ENCODE peak calls at places on chromosomes 3 and 15, in seven cellular contexts. One of them, this sample, is unnamed.

GRCh38 chr3:57827757-57828156 is 71.6 kb downstream of the SLMAP start:
- DNase-seq in H9: no peak
- DNase-seq in neuronal stem cell: no peak
- DNase-seq in IMR-90: no peak
- DNase-seq in mesenchymal stem cell: no peak
- DNase-seq in trophoblast cell: no peak
- DNase-seq in mesendoderm: no peak
- DNase-seq in this sample: no peak

GRCh38 chr3:149299938-149300791 is 33.3 kb downstream of the TM4SF18 start:
- DNase-seq in mesenchymal stem cell: peak; percentile 97
- DNase-seq in trophoblast cell: peak; percentile 68
- DNase-seq in IMR-90: peak; percentile 97
- DNase-seq in H9: no peak
- DNase-seq in mesendoderm: peak; percentile 71
- DNase-seq in neuronal stem cell: no peak
- DNase-seq in this sample: no peak

GRCh38 chr15:84638103-84638502 is 16.0 kb downstream of the WDR73 start:
- DNase-seq in trophoblast cell: no peak
- DNase-seq in mesendoderm: peak; percentile 82
- DNase-seq in IMR-90: peak; percentile 22
- DNase-seq in mesenchymal stem cell: no peak
- DNase-seq in neuronal stem cell: no peak
- DNase-seq in H9: peak; percentile 55
- DNase-seq in this sample: no peak

GRCh38 chr15:88120021-88120420 is 136.5 kb downstream of the NTRK3 start:
- DNase-seq in mesendoderm: no peak
- DNase-seq in H9: no peak
- DNase-seq in mesenchymal stem cell: no peak
- DNase-seq in IMR-90: no peak
- DNase-seq in neuronal stem cell: no peak
- DNase-seq in trophoblast cell: no peak
- DNase-seq in this sample: no peak

GRCh38 chr3:20147374-20147773 is 38.6 kb downstream of the SGO1 start:
- DNase-seq in mesendoderm: no peak
- DNase-seq in neuronal stem cell: no peak
- DNase-seq in IMR-90: no peak
- DNase-seq in trophoblast cell: no peak
- DNase-seq in H9: no peak
- DNase-seq in mesenchymal stem cell: no peak
- DNase-seq in this sample: no peak

GRCh38 chr3:111538687-111539086 is 3.3 kb upstream of the CD96 start:
- DNase-seq in trophoblast cell: no peak
- DNase-seq in neuronal stem cell: no peak
- DNase-seq in IMR-90: peak; percentile 72
- DNase-seq in H9: no peak
- DNase-seq in mesenchymal stem cell: peak; percentile 89
- DNase-seq in mesendoderm: no peak
- DNase-seq in this sample: no peak

GRCh38 chr3:18127864-18128185 is 297.3 kb downstream of the SATB1 start:
- DNase-seq in mesenchymal stem cell: no peak
- DNase-seq in mesendoderm: no peak
- DNase-seq in trophoblast cell: no peak
- DNase-seq in neuronal stem cell: no peak
- DNase-seq in H9: no peak
- DNase-seq in IMR-90: no peak
- DNase-seq in this sample: no peak

GRCh38 chr15:64461577-64462162 is 1.3 kb downstream of the ZNF609 start:
- DNase-seq in IMR-90: peak; percentile 27
- DNase-seq in H9: peak; percentile 34
- DNase-seq in mesendoderm: peak; percentile 90
- DNase-seq in mesenchymal stem cell: no peak
- DNase-seq in trophoblast cell: no peak
- DNase-seq in neuronal stem cell: peak; percentile 64
- DNase-seq in this sample: no peak

GRCh38 chr15:99542828-99543227 is 23.0 kb upstream of the MEF2A start:
- DNase-seq in trophoblast cell: no peak
- DNase-seq in neuronal stem cell: no peak
- DNase-seq in mesendoderm: no peak
- DNase-seq in IMR-90: peak; percentile 58
- DNase-seq in H9: no peak
- DNase-seq in mesenchymal stem cell: no peak
- DNase-seq in this sample: no peak

GRCh38 chr3:53140575-53141467 is 10.6 kb upstream of the RFT1 start:
- DNase-seq in H9: no peak
- DNase-seq in IMR-90: peak; percentile 81
- DNase-seq in trophoblast cell: peak; percentile 22
- DNase-seq in neuronal stem cell: no peak
- DNase-seq in mesenchymal stem cell: peak; percentile 52
- DNase-seq in mesendoderm: peak; percentile 32
- DNase-seq in this sample: no peak

GRCh38 chr3:48215466-48215865 is 7.8 kb upstream of the CAMP start:
- DNase-seq in IMR-90: peak; percentile 20
- DNase-seq in mesenchymal stem cell: peak; percentile 65
- DNase-seq in trophoblast cell: no peak
- DNase-seq in mesendoderm: no peak
- DNase-seq in H9: no peak
- DNase-seq in neuronal stem cell: no peak
- DNase-seq in this sample: no peak

GRCh38 chr15:101489236-101489632 is 273 bp downstream of the PCSK6 start:
- DNase-seq in IMR-90: no peak
- DNase-seq in H9: no peak
- DNase-seq in mesendoderm: peak; percentile 67
- DNase-seq in neuronal stem cell: no peak
- DNase-seq in mesenchymal stem cell: no peak
- DNase-seq in trophoblast cell: peak; percentile 47
- DNase-seq in this sample: peak; percentile 59

GRCh38 chr15:70512772-70513362 is 250.5 kb downstream of the UACA start:
- DNase-seq in mesenchymal stem cell: peak; percentile 40
- DNase-seq in IMR-90: peak; percentile 51
- DNase-seq in H9: peak; percentile 87
- DNase-seq in neuronal stem cell: no peak
- DNase-seq in trophoblast cell: peak; percentile 74
- DNase-seq in mesendoderm: peak; percentile 88
- DNase-seq in this sample: peak; percentile 53

GRCh38 chr15:58452775-58453174 is 21.0 kb downstream of the LIPC start:
- DNase-seq in neuronal stem cell: no peak
- DNase-seq in mesenchymal stem cell: no peak
- DNase-seq in IMR-90: no peak
- DNase-seq in trophoblast cell: no peak
- DNase-seq in H9: no peak
- DNase-seq in mesendoderm: no peak
- DNase-seq in this sample: no peak

GRCh38 chr3:52897130-52898109 is at the start of gene STIMATE:
- DNase-seq in IMR-90: peak; percentile 73
- DNase-seq in trophoblast cell: peak; percentile 92
- DNase-seq in mesenchymal stem cell: peak; percentile 81
- DNase-seq in mesendoderm: peak; percentile 88
- DNase-seq in neuronal stem cell: peak; percentile 74
- DNase-seq in H9: peak; percentile 92
- DNase-seq in this sample: peak; percentile 91

GRCh38 chr3:181901626-181902025 is 189.9 kb downstream of the SOX2 start:
- DNase-seq in trophoblast cell: no peak
- DNase-seq in mesenchymal stem cell: no peak
- DNase-seq in mesendoderm: no peak
- DNase-seq in IMR-90: no peak
- DNase-seq in neuronal stem cell: no peak
- DNase-seq in H9: no peak
- DNase-seq in this sample: no peak

GRCh38 chr3:120177907-120178306 is 83.7 kb upstream of the GSK3B start:
- DNase-seq in IMR-90: no peak
- DNase-seq in mesendoderm: peak; percentile 87
- DNase-seq in trophoblast cell: no peak
- DNase-seq in mesenchymal stem cell: peak; percentile 48
- DNase-seq in neuronal stem cell: no peak
- DNase-seq in H9: peak; percentile 58
- DNase-seq in this sample: no peak

GRCh38 chr3:44208568-44208967 is 33.1 kb upstream of the TOPAZ1 start:
- DNase-seq in neuronal stem cell: no peak
- DNase-seq in mesendoderm: no peak
- DNase-seq in mesenchymal stem cell: no peak
- DNase-seq in IMR-90: no peak
- DNase-seq in trophoblast cell: no peak
- DNase-seq in H9: no peak
- DNase-seq in this sample: no peak

GRCh38 chr15:37764733-37765191 is 169.7 kb upstream of the TMCO5A start:
- DNase-seq in mesenchymal stem cell: peak; percentile 58
- DNase-seq in H9: no peak
- DNase-seq in IMR-90: peak; percentile 74
- DNase-seq in trophoblast cell: no peak
- DNase-seq in mesendoderm: peak; percentile 69
- DNase-seq in neuronal stem cell: no peak
- DNase-seq in this sample: no peak

GRCh38 chr3:3127432-3128010 is 781 bp downstream of the TRNT1 start:
- DNase-seq in neuronal stem cell: no peak
- DNase-seq in mesenchymal stem cell: peak; percentile 31
- DNase-seq in IMR-90: peak; percentile 11
- DNase-seq in H9: no peak
- DNase-seq in trophoblast cell: no peak
- DNase-seq in mesendoderm: peak; percentile 38
- DNase-seq in this sample: no peak

GRCh38 chr15:81360491-81360890 is 13.5 kb downstream of the TMC3 start:
- DNase-seq in neuronal stem cell: no peak
- DNase-seq in trophoblast cell: no peak
- DNase-seq in mesenchymal stem cell: no peak
- DNase-seq in H9: no peak
- DNase-seq in IMR-90: no peak
- DNase-seq in mesendoderm: no peak
- DNase-seq in this sample: no peak

GRCh38 chr3:53715815-53716483 is 130.3 kb downstream of the CHDH start:
- DNase-seq in trophoblast cell: no peak
- DNase-seq in H9: no peak
- DNase-seq in neuronal stem cell: no peak
- DNase-seq in IMR-90: no peak
- DNase-seq in mesendoderm: peak; percentile 26
- DNase-seq in mesenchymal stem cell: no peak
- DNase-seq in this sample: no peak

GRCh38 chr3:46706771-46707582 is 5.8 kb downstream of the TMIE start:
- DNase-seq in neuronal stem cell: no peak
- DNase-seq in IMR-90: no peak
- DNase-seq in mesendoderm: no peak
- DNase-seq in trophoblast cell: no peak
- DNase-seq in H9: no peak
- DNase-seq in mesenchymal stem cell: no peak
- DNase-seq in this sample: no peak

GRCh38 chr3:80682951-80683350 is 915.2 kb upstream of the ROBO1 start:
- DNase-seq in trophoblast cell: no peak
- DNase-seq in IMR-90: no peak
- DNase-seq in mesendoderm: no peak
- DNase-seq in mesenchymal stem cell: no peak
- DNase-seq in neuronal stem cell: no peak
- DNase-seq in H9: no peak
- DNase-seq in this sample: no peak

GRCh38 chr3:80676869-80677268 is 909.1 kb upstream of the ROBO1 start:
- DNase-seq in neuronal stem cell: no peak
- DNase-seq in IMR-90: no peak
- DNase-seq in mesenchymal stem cell: no peak
- DNase-seq in H9: no peak
- DNase-seq in mesendoderm: no peak
- DNase-seq in trophoblast cell: no peak
- DNase-seq in this sample: no peak

GRCh38 chr3:80682235-80682634 is 914.4 kb upstream of the ROBO1 start:
- DNase-seq in IMR-90: no peak
- DNase-seq in trophoblast cell: no peak
- DNase-seq in mesendoderm: no peak
- DNase-seq in neuronal stem cell: no peak
- DNase-seq in H9: no peak
- DNase-seq in mesenchymal stem cell: no peak
- DNase-seq in this sample: no peak

GRCh38 chr3:80675790-80676189 is 908.0 kb upstream of the ROBO1 start:
- DNase-seq in neuronal stem cell: no peak
- DNase-seq in mesendoderm: no peak
- DNase-seq in mesenchymal stem cell: no peak
- DNase-seq in H9: no peak
- DNase-seq in trophoblast cell: no peak
- DNase-seq in IMR-90: no peak
- DNase-seq in this sample: no peak

GRCh38 chr3:80677796-80678195 is 910.0 kb upstream of the ROBO1 start:
- DNase-seq in H9: no peak
- DNase-seq in IMR-90: no peak
- DNase-seq in neuronal stem cell: no peak
- DNase-seq in mesendoderm: no peak
- DNase-seq in trophoblast cell: no peak
- DNase-seq in mesenchymal stem cell: peak; percentile 1
- DNase-seq in this sample: no peak
- H2BK5ac ChIP-seq in H9: no peak overlapping the region
- H2BK5ac ChIP-seq in IMR-90: no peak overlapping the region
- H2BK5ac ChIP-seq in neuronal stem cell: no peak overlapping the region
- H2BK5ac ChIP-seq in mesendoderm: no peak overlapping the region
- H2BK5ac ChIP-seq in trophoblast cell: no peak overlapping the region
- H2BK5ac ChIP-seq in mesenchymal stem cell: no peak overlapping the region
- H2BK5ac ChIP-seq in this sample: no peak overlapping the region

DNA sequence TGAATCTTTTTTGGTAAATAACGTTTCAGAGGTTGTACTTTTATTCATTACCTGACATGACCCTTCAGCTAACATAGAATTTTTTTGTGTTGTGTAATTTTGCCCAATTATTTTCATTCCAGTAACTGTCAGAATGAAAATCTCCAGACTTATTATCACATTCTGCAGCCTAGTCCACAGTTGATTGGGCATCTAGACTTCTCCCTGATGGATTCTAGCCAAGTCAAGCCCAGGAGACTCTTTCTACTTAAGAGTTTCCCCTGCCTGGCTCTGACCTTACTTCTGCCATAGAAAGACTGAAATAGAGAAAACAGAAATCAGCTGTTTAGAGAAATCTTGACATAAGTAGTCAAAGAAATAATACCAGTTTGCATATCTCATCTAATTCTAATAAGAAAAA is 82.9 kb upstream of the CDAN1 start:
- DNase-seq in IMR-90: no peak
- DNase-seq in mesendoderm: no peak
- DNase-seq in mesenchymal stem cell: no peak
- DNase-seq in H9: no peak
- DNase-seq in trophoblast cell: no peak
- DNase-seq in neuronal stem cell: no peak
- DNase-seq in this sample: no peak
- H2BK5ac ChIP-seq in IMR-90: no peak overlapping the region
- H2BK5ac ChIP-seq in mesendoderm: no peak overlapping the region
- H2BK5ac ChIP-seq in mesenchymal stem cell: no peak overlapping the region
- H2BK5ac ChIP-seq in H9: no peak overlapping the region
- H2BK5ac ChIP-seq in trophoblast cell: no peak overlapping the region
- H2BK5ac ChIP-seq in neuronal stem cell: no peak overlapping the region
- H2BK5ac ChIP-seq in this sample: no peak overlapping the region

DNA sequence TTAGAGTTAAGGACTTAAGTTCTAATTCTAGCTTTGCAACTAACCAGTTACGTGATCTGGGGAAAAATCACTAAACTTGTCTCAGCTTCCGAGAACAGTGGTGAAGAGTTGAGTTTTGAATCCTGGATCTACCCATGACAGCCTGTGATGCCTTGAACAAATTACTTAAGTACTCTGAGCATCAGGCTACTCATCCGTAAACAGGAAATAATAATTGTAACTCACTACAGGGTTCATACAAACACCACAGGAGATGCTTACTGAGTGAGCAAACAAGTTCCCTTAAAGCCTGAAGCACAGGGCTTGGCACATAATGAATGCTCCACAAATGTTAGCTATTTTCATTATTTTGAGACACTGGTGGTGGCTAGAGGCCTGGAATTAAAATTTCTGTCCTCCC is 158.8 kb downstream of the ERC2 start:
- DNase-seq in trophoblast cell: no peak
- DNase-seq in IMR-90: no peak
- DNase-seq in mesendoderm: no peak
- DNase-seq in neuronal stem cell: no peak
- DNase-seq in H9: no peak
- DNase-seq in mesenchymal stem cell: peak; percentile 35
- DNase-seq in this sample: no peak
- H2BK5ac ChIP-seq in trophoblast cell: no peak overlapping the region
- H2BK5ac ChIP-seq in IMR-90: no peak overlapping the region
- H2BK5ac ChIP-seq in mesendoderm: no peak overlapping the region
- H2BK5ac ChIP-seq in neuronal stem cell: no peak overlapping the region
- H2BK5ac ChIP-seq in H9: no peak overlapping the region
- H2BK5ac ChIP-seq in mesenchymal stem cell: no peak overlapping the region
- H2BK5ac ChIP-seq in this sample: no peak overlapping the region

GRCh38 chr3:194178693-194179092 is 42.7 kb downstream of the HES1 start:
- DNase-seq in trophoblast cell: no peak
- DNase-seq in IMR-90: no peak
- DNase-seq in mesendoderm: no peak
- DNase-seq in H9: no peak
- DNase-seq in mesenchymal stem cell: no peak
- DNase-seq in neuronal stem cell: no peak
- DNase-seq in this sample: no peak
- H2BK5ac ChIP-seq in trophoblast cell: no peak overlapping the region
- H2BK5ac ChIP-seq in IMR-90: no peak overlapping the region
- H2BK5ac ChIP-seq in mesendoderm: no peak overlapping the region
- H2BK5ac ChIP-seq in H9: no peak overlapping the region
- H2BK5ac ChIP-seq in mesenchymal stem cell: no peak overlapping the region
- H2BK5ac ChIP-seq in neuronal stem cell: no peak overlapping the region
- H2BK5ac ChIP-seq in this sample: no peak overlapping the region

This sample was measured in H1.